ENCODE peak calls at places on chromosomes 13 and 19, in ten cellular contexts. One of them, this sample, is unnamed.
A peak's percentile ranks its signal among the peaks of the same experiment; 100 is the strongest.

GRCh38 chr19:50922316-50922853 is 11.2 kb upstream of the KLK4 start:
- DNase-seq in OCI-LY7: peak; percentile 85
- DNase-seq in endodermal cell: peak; percentile 95
- DNase-seq in psoas muscle: peak; percentile 44
- DNase-seq in SK-N-SH: peak; percentile 85
- DNase-seq in prostate gland: peak; percentile 85
- DNase-seq in mammary epithelial cell: peak; percentile 77
- DNase-seq in suprapubic skin: peak; percentile 74
- DNase-seq in tibial nerve: peak; percentile 50
- DNase-seq in A549: peak; percentile 91
- DNase-seq in this sample: peak; percentile 71

GRCh38 chr13:28027070-28027469 is 38.6 kb upstream of the URAD start:
- DNase-seq in OCI-LY7: no peak
- DNase-seq in endodermal cell: no peak
- DNase-seq in psoas muscle: no peak
- DNase-seq in SK-N-SH: no peak
- DNase-seq in prostate gland: no peak
- DNase-seq in mammary epithelial cell: no peak
- DNase-seq in suprapubic skin: no peak
- DNase-seq in tibial nerve: no peak
- DNase-seq in A549: no peak
- DNase-seq in this sample: no peak

GRCh38 chr19:19649159-19649558 is 5.7 kb upstream of the GMIP start:
- DNase-seq in OCI-LY7: no peak
- DNase-seq in endodermal cell: no peak
- DNase-seq in psoas muscle: no peak
- DNase-seq in SK-N-SH: no peak
- DNase-seq in prostate gland: no peak
- DNase-seq in mammary epithelial cell: no peak
- DNase-seq in suprapubic skin: no peak
- DNase-seq in tibial nerve: no peak
- DNase-seq in A549: no peak
- DNase-seq in this sample: no peak

GRCh38 chr13:89750371-89750770 is 1597.1 kb upstream of the MIR17HG start:
- DNase-seq in OCI-LY7: no peak
- DNase-seq in endodermal cell: no peak
- DNase-seq in psoas muscle: no peak
- DNase-seq in SK-N-SH: no peak
- DNase-seq in prostate gland: no peak
- DNase-seq in mammary epithelial cell: no peak
- DNase-seq in suprapubic skin: no peak
- DNase-seq in tibial nerve: no peak
- DNase-seq in A549: no peak
- DNase-seq in this sample: no peak

GRCh38 chr19:49749055-49749716 is 13.9 kb downstream of the TSKS start:
- DNase-seq in OCI-LY7: peak; percentile 25
- DNase-seq in endodermal cell: peak; percentile 59
- DNase-seq in psoas muscle: no peak
- DNase-seq in SK-N-SH: peak; percentile 58
- DNase-seq in prostate gland: no peak
- DNase-seq in mammary epithelial cell: no peak
- DNase-seq in suprapubic skin: no peak
- DNase-seq in tibial nerve: no peak
- DNase-seq in A549: peak; percentile 43
- DNase-seq in this sample: no peak

GRCh38 chr13:98510156-98510509 is 66.8 kb downstream of the STK24 start:
- DNase-seq in OCI-LY7: no peak
- DNase-seq in endodermal cell: no peak
- DNase-seq in psoas muscle: no peak
- DNase-seq in SK-N-SH: no peak
- DNase-seq in prostate gland: no peak
- DNase-seq in mammary epithelial cell: no peak
- DNase-seq in suprapubic skin: no peak
- DNase-seq in tibial nerve: no peak
- DNase-seq in A549: no peak
- DNase-seq in this sample: no peak

GRCh38 chr19:33388817-33389573 is 15.5 kb downstream of the CEBPG start:
- DNase-seq in OCI-LY7: no peak
- DNase-seq in endodermal cell: no peak
- DNase-seq in psoas muscle: peak; percentile 71
- DNase-seq in SK-N-SH: peak; percentile 83
- DNase-seq in prostate gland: no peak
- DNase-seq in mammary epithelial cell: no peak
- DNase-seq in suprapubic skin: peak; percentile 70
- DNase-seq in tibial nerve: no peak
- DNase-seq in A549: no peak
- DNase-seq in this sample: no peak

GRCh38 chr19:1468274-1469199 is 10.5 kb downstream of the C19orf25 start:
- DNase-seq in OCI-LY7: peak; percentile 29
- DNase-seq in endodermal cell: peak; percentile 88
- DNase-seq in psoas muscle: peak; percentile 32
- DNase-seq in SK-N-SH: no peak
- DNase-seq in prostate gland: no peak
- DNase-seq in mammary epithelial cell: peak; percentile 50
- DNase-seq in suprapubic skin: no peak
- DNase-seq in tibial nerve: no peak
- DNase-seq in A549: no peak
- DNase-seq in this sample: no peak

GRCh38 chr13:49190901-49191300 is 29.2 kb upstream of the MLNR start:
- DNase-seq in OCI-LY7: no peak
- DNase-seq in endodermal cell: no peak
- DNase-seq in psoas muscle: no peak
- DNase-seq in SK-N-SH: no peak
- DNase-seq in prostate gland: no peak
- DNase-seq in mammary epithelial cell: no peak
- DNase-seq in suprapubic skin: no peak
- DNase-seq in tibial nerve: no peak
- DNase-seq in A549: no peak
- DNase-seq in this sample: no peak

GRCh38 chr13:38394777-38395504 is 45.3 kb downstream of the UFM1 start:
- DNase-seq in OCI-LY7: no peak
- DNase-seq in endodermal cell: no peak
- DNase-seq in psoas muscle: no peak
- DNase-seq in SK-N-SH: no peak
- DNase-seq in prostate gland: no peak
- DNase-seq in mammary epithelial cell: peak; percentile 86
- DNase-seq in suprapubic skin: no peak
- DNase-seq in tibial nerve: no peak
- DNase-seq in A549: no peak
- DNase-seq in this sample: no peak

DNA sequence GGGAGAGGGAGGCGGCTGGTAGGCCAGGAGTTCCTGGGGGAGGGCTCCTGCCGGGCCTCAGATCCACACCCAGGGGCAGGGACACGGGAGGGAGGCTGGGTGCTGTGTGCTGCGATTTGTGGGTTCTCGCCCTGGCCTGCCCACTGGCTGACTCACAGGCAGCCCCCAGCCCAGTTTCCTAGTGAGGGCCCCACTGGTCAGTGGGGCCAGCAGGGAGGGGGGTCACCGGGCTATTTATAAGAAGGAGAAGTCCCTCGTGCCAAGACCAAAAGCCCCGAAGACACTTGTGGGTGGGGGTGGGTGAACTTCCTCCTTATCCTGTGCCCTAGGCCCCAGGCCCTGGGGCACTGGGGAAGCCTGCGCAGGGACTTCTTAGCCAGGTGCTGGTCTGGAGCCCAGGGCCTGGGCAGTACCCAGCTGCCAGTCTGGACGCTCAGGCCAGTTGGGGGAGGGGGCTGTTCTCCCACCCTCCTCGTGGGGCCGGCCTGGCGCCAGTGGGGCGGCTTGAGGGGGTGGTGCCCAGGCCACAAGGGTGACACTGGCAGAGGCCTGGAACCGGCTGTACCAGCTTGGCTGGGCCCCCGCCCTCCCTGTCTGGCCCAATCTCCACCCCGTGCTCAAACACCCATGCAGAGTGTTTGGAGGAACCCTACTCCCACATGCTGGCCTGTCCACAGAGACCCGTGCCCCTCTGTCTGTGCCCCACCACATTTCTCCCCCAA is 5.0 kb upstream of the JUNB start:
- DNase-seq in OCI-LY7: no peak
- DNase-seq in endodermal cell: peak; percentile 42
- DNase-seq in psoas muscle: peak; percentile 65
- DNase-seq in SK-N-SH: peak; percentile 46
- DNase-seq in prostate gland: peak; percentile 90
- DNase-seq in mammary epithelial cell: no peak
- DNase-seq in suprapubic skin: peak; percentile 86
- DNase-seq in tibial nerve: no peak
- DNase-seq in A549: no peak
- DNase-seq in this sample: peak; percentile 84
- H3K4me1 ChIP-seq in OCI-LY7: peaks cover 82% of the 10 kb centered on the region
- H3K4me1 ChIP-seq in endodermal cell: peaks cover 11% of the 10 kb centered on the region
- H3K4me1 ChIP-seq in psoas muscle: peaks cover 35% of the 10 kb centered on the region
- H3K4me1 ChIP-seq in SK-N-SH: peaks cover 74% of the 10 kb centered on the region
- H3K4me1 ChIP-seq in prostate gland: peaks cover 67% of the 10 kb centered on the region
- H3K4me1 ChIP-seq in mammary epithelial cell: peaks cover 81% of the 10 kb centered on the region
- H3K4me1 ChIP-seq in suprapubic skin: peaks cover 90% of the 10 kb centered on the region
- H3K4me1 ChIP-seq in tibial nerve: peaks cover 88% of the 10 kb centered on the region
- H3K4me1 ChIP-seq in A549: peaks cover 80% of the 10 kb centered on the region
- H3K4me1 ChIP-seq in this sample: no peaks in the 10 kb centered on the region

GRCh38 chr19:35117017-35117570 is 1.5 kb downstream of the FXYD3 start:
- DNase-seq in OCI-LY7: no peak
- DNase-seq in endodermal cell: no peak
- DNase-seq in psoas muscle: no peak
- DNase-seq in SK-N-SH: no peak
- DNase-seq in prostate gland: no peak
- DNase-seq in mammary epithelial cell: no peak
- DNase-seq in suprapubic skin: no peak
- DNase-seq in tibial nerve: no peak
- DNase-seq in A549: no peak
- DNase-seq in this sample: no peak
- H3K4me3 ChIP-seq in OCI-LY7: no peak overlapping the region
- H3K4me3 ChIP-seq in endodermal cell: no peak overlapping the region
- H3K4me3 ChIP-seq in psoas muscle: no peak overlapping the region
- H3K4me3 ChIP-seq in SK-N-SH: no peak overlapping the region
- H3K4me3 ChIP-seq in prostate gland: peak overlapping the region; percentile 64
- H3K4me3 ChIP-seq in mammary epithelial cell: peak overlapping the region; percentile 89
- H3K4me3 ChIP-seq in suprapubic skin: peak overlapping the region; percentile 57
- H3K4me3 ChIP-seq in tibial nerve: peak overlapping the region; percentile 33
- H3K4me3 ChIP-seq in A549: no peak overlapping the region
- H3K4me3 ChIP-seq in this sample: peak overlapping the region; percentile 6

GRCh38 chr13:30805132-30805537 is 69.8 kb downstream of the ALOX5AP start:
- DNase-seq in OCI-LY7: no peak
- DNase-seq in endodermal cell: no peak
- DNase-seq in psoas muscle: no peak
- DNase-seq in SK-N-SH: no peak
- DNase-seq in prostate gland: no peak
- DNase-seq in mammary epithelial cell: no peak
- DNase-seq in suprapubic skin: no peak
- DNase-seq in tibial nerve: no peak
- DNase-seq in A549: no peak
- DNase-seq in this sample: no peak

GRCh38 chr13:30805603-30806011 is 70.3 kb downstream of the ALOX5AP start:
- DNase-seq in OCI-LY7: no peak
- DNase-seq in endodermal cell: no peak
- DNase-seq in psoas muscle: no peak
- DNase-seq in SK-N-SH: peak; percentile 32
- DNase-seq in prostate gland: peak; percentile 53
- DNase-seq in mammary epithelial cell: peak; percentile 83
- DNase-seq in suprapubic skin: no peak
- DNase-seq in tibial nerve: no peak
- DNase-seq in A549: no peak
- DNase-seq in this sample: no peak

GRCh38 chr13:30803791-30804190 is 68.4 kb downstream of the ALOX5AP start:
- DNase-seq in OCI-LY7: no peak
- DNase-seq in endodermal cell: no peak
- DNase-seq in psoas muscle: no peak
- DNase-seq in SK-N-SH: no peak
- DNase-seq in prostate gland: no peak
- DNase-seq in mammary epithelial cell: no peak
- DNase-seq in suprapubic skin: no peak
- DNase-seq in tibial nerve: no peak
- DNase-seq in A549: no peak
- DNase-seq in this sample: no peak

GRCh38 chr13:30802953-30803478 is 67.7 kb downstream of the ALOX5AP start:
- DNase-seq in OCI-LY7: peak; percentile 82
- DNase-seq in endodermal cell: peak; percentile 95
- DNase-seq in psoas muscle: peak; percentile 90
- DNase-seq in SK-N-SH: peak; percentile 82
- DNase-seq in prostate gland: peak; percentile 83
- DNase-seq in mammary epithelial cell: peak; percentile 77
- DNase-seq in suprapubic skin: peak; percentile 93
- DNase-seq in tibial nerve: peak; percentile 87
- DNase-seq in A549: peak; percentile 44
- DNase-seq in this sample: peak; percentile 88

DNA sequence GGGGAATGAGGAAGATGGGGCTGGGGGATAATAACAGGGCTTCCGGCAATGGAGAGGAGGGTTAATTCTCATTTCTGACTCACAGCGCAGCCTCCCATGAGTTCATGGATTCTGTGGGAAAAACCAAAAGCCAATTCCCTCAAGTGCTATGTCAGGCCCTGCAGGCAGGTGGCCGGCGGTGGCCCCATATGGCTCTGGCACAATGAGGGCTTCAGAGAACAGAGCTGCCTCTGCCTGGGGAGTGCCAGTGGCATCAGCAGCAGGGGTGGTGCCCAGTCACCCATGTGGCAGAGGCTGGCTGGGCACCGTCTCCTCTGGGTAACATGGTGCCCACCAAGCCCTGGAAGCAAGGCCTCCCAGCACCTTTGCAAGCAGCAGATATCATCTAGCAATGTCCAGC is 69.1 kb downstream of the ALOX5AP start:
- DNase-seq in OCI-LY7: no peak
- DNase-seq in endodermal cell: no peak
- DNase-seq in psoas muscle: no peak
- DNase-seq in SK-N-SH: peak; percentile 29
- DNase-seq in prostate gland: no peak
- DNase-seq in mammary epithelial cell: no peak
- DNase-seq in suprapubic skin: no peak
- DNase-seq in tibial nerve: no peak
- DNase-seq in A549: no peak
- DNase-seq in this sample: no peak
- H3K27ac ChIP-seq in OCI-LY7: no peak overlapping the region
- H3K27ac ChIP-seq in endodermal cell: no peak overlapping the region
- H3K27ac ChIP-seq in psoas muscle: no peak overlapping the region
- H3K27ac ChIP-seq in SK-N-SH: no peak overlapping the region
- H3K27ac ChIP-seq in prostate gland: no peak overlapping the region
- H3K27ac ChIP-seq in mammary epithelial cell: no peak overlapping the region
- H3K27ac ChIP-seq in suprapubic skin: no peak overlapping the region
- H3K27ac ChIP-seq in tibial nerve: peak overlapping the region; percentile 81
- H3K27ac ChIP-seq in A549: no peak overlapping the region
- H3K27ac ChIP-seq in this sample: no peak overlapping the region

DNA sequence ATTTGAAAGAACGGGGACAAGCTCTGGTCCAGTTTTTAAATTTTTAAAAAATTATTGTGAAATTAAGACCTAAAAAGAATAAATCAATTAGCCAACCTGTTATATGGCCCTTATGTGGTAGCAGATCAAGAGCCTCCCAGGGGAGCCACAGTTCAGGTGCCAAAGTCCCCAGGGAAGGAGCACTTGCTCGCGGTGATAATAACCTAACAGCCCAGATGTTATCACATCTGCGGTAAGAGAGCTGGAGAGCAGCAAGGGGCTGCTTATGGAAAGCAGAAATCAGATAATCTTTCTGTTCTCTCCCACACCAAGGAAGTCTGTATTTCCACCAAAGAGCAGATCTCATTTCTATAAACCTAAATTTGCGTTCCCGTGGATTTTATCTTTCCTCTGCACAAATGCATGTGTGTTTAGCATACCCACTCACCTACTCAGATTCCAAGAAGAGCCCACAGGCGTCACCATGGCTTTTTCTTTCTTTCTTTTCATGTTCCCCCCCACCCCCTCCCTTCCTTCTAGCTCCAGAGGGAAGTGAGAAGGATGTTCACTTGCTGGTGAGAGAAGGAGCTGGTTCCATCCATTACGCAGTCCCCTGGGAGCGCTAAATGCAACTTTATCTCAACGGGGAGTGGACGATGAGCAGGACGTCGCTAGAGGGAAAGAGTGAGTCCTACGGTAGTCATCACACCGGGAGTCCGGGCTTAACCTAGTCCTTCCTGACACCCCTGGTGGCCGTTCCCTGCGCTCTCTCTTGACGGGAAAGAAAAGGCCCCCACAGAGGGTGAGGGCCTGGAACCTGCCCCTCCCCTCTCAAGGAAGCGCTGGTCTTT is 1.6 kb upstream of the POU4F1 start:
- DNase-seq in OCI-LY7: peak; percentile 84
- DNase-seq in endodermal cell: peak; percentile 83
- DNase-seq in psoas muscle: no peak
- DNase-seq in SK-N-SH: peak; percentile 59
- DNase-seq in prostate gland: no peak
- DNase-seq in mammary epithelial cell: peak; percentile 36
- DNase-seq in suprapubic skin: no peak
- DNase-seq in tibial nerve: no peak
- DNase-seq in A549: peak; percentile 58
- DNase-seq in this sample: no peak
- H3K4me1 ChIP-seq in OCI-LY7: peaks cover 37% of the 10 kb centered on the region
- H3K4me1 ChIP-seq in endodermal cell: peaks cover 7% of the 10 kb centered on the region
- H3K4me1 ChIP-seq in psoas muscle: peaks cover 7% of the 10 kb centered on the region
- H3K4me1 ChIP-seq in SK-N-SH: peaks cover 24% of the 10 kb centered on the region
- H3K4me1 ChIP-seq in prostate gland: peaks cover 8% of the 10 kb centered on the region
- H3K4me1 ChIP-seq in mammary epithelial cell: peaks cover 23% of the 10 kb centered on the region
- H3K4me1 ChIP-seq in suprapubic skin: peaks cover 63% of the 10 kb centered on the region
- H3K4me1 ChIP-seq in tibial nerve: peaks cover 68% of the 10 kb centered on the region
- H3K4me1 ChIP-seq in A549: peaks cover 5% of the 10 kb centered on the region
- H3K4me1 ChIP-seq in this sample: peaks cover 49% of the 10 kb centered on the region

This sample was measured in lung.